ENCODE peak calls at places on chromosomes 11 and 22, in four cellular contexts. G, C, F and K are unnamed samples.

GRCh38 chr22:26675687-26676273 is 18.4 kb downstream of the MIAT start:
- DNase-seq in C (no peak), F (no peak), G (no peak), K (no peak)

GRCh38 chr22:41668971-41669911 is 19.4 kb downstream of the SNU13 start:
- DNase-seq in F (no peak), C (peak), G (no peak), K (no peak)

GRCh38 chr11:134592391-134592990 is 180.4 kb upstream of the B3GAT1 start:
- DNase-seq in G (peak), F (no peak), C (no peak), K (no peak)

GRCh38 chr11:128279861-128280260 is 307.5 kb downstream of the ETS1 start:
- DNase-seq in C (no peak), G (no peak), F (no peak), K (no peak)

GRCh38 chr11:19919050-19919561 is 206.5 kb downstream of the NAV2 start:
- DNase-seq in C (peak), F (no peak), G (no peak), K (peak)

GRCh38 chr11:29268733-29269132 is 748.1 kb downstream of the KCNA4 start:
- DNase-seq in F (no peak), G (no peak), C (no peak), K (no peak)

GRCh38 chr11:126216526-126217305 is 5.1 kb downstream of the FAM118B start:
- DNase-seq in G (no peak), F (no peak), C (no peak), K (no peak)

GRCh38 chr11:61004037-61004641 is 32.7 kb downstream of the CD6 start:
- DNase-seq in G (peak), F (no peak), C (no peak), K (no peak)

GRCh38 chr11:69213964-69214363 is 58.2 kb downstream of the SMIM38 start:
- DNase-seq in C (no peak), G (no peak), F (no peak), K (no peak)

GRCh38 chr11:12540075-12540685 is 134.0 kb upstream of the TEAD1 start:
- DNase-seq in G (no peak), F (no peak), C (no peak), K (no peak)

GRCh38 chr11:19232910-19233503 is 7.7 kb downstream of the E2F8 start:
- DNase-seq in F (no peak), G (no peak), C (no peak), K (peak)

GRCh38 chr11:83613767-83614121 is 327.6 kb upstream of the CCDC90B start:
- DNase-seq in F (no peak), G (no peak), C (no peak), K (no peak)

GRCh38 chr11:79430280-79430679 is 10.6 kb downstream of the TENM4 start:
- DNase-seq in G (no peak), F (no peak), C (no peak), K (no peak)

GRCh38 chr11:32960553-32961164 is 55.0 kb upstream of the DEPDC7 start:
- DNase-seq in G (peak), C (no peak), F (no peak), K (peak)

GRCh38 chr22:19959043-19959586 is 17.5 kb upstream of the TXNRD2 start:
- DNase-seq in C (no peak), F (peak), G (no peak), K (no peak)

GRCh38 chr22:38240734-38241252 is 32.0 kb downstream of the TMEM184B start:
- DNase-seq in C (peak), G (no peak), F (peak), K (peak)

GRCh38 chr22:47337161-47337621 is 574.7 kb downstream of the TBC1D22A start:
- DNase-seq in C (peak), F (no peak), G (no peak), K (no peak)

GRCh38 chr11:111422494-111423249 is 43.6 kb upstream of the POU2AF1 start:
- DNase-seq in G (peak), C (no peak), F (peak), K (no peak)

GRCh38 chr22:49330421-49331222 is 497.1 kb downstream of the BRD1 start:
- DNase-seq in F (peak), C (no peak), G (no peak), K (no peak)

GRCh38 chr22:38454011-38454360 is 1.0 kb downstream of the KCNJ4 start:
- DNase-seq in F (no peak), G (no peak), C (no peak), K (no peak)

GRCh38 chr11:8263109-8263768 is 439 bp downstream of the LMO1 start:
- DNase-seq in C (no peak), G (no peak), F (no peak), K (no peak)

GRCh38 chr11:82899191-82899820 is 924 bp downstream of the PRCP start:
- DNase-seq in G (peak), C (no peak), F (no peak), K (no peak)

GRCh38 chr11:36316049-36316448 is 20.0 kb downstream of the PRR5L start:
- DNase-seq in G (no peak), F (no peak), C (no peak), K (no peak)

GRCh38 chr22:35312198-35313059 is 12.7 kb downstream of the TOM1 start:
- DNase-seq in F (no peak), C (no peak), G (no peak), K (no peak)

GRCh38 chr11:34405079-34405858 is 33.5 kb upstream of the CAT start:
- DNase-seq in G (no peak), C (no peak), F (no peak), K (no peak)